ENCODE peak calls at places on chromosomes 12 and 14, in seven cellular contexts. V is activated T-cell treated with anti-CD3 and anti-CD28 coated beads, Interleukin-2, amount 50 U/mL, for 72 hours; C is Jurkat, Clone E6-1; L is NCI-H226; M is GM04504; H is heart right ventricle; I is activated naive CD4-positive, alpha-beta T cell treated with anti-CD3 and anti-CD28 coated beads, Interleukin-2, amount 10 ng/mL, durations not matched to agents 7 days and 5 days. U is an unnamed sample.

GRCh38 chr14:73526036-73526984 is 10.6 kb upstream of the ACOT1 start:
- DNase-seq in V (no peak), C (no peak), L (peak), M (no peak), H (peak), I (no peak), U (no peak)

GRCh38 chr12:39352470-39352869 is 90.5 kb downstream of the KIF21A start:
- DNase-seq in V (no peak), C (no peak), L (no peak), M (no peak), H (no peak), I (no peak), U (no peak)

GRCh38 chr12:111262277-111262676 is 106.6 kb downstream of the PHETA1 start:
- DNase-seq in V (no peak), C (no peak), L (no peak), M (no peak), H (no peak), I (no peak), U (no peak)

GRCh38 chr14:82879949-82880535 is 1346.4 kb upstream of the SEL1L start:
- DNase-seq in V (no peak), C (no peak), L (no peak), M (no peak), H (no peak), I (no peak), U (no peak)

GRCh38 chr14:68634346-68634745 is 158.5 kb downstream of the ZFP36L1 start:
- DNase-seq in V (no peak), C (no peak), L (no peak), M (no peak), H (no peak), I (no peak), U (no peak)

GRCh38 chr12:72141381-72141780 is 130.8 kb upstream of the TRHDE start:
- DNase-seq in V (no peak), C (peak), L (peak), M (no peak), H (no peak), I (no peak), U (no peak)

GRCh38 chr14:97977711-97978261 is 1180.6 kb downstream of the VRK1 start:
- DNase-seq in V (peak), C (peak), L (no peak), M (no peak), H (peak), I (peak), U (peak)

GRCh38 chr12:55715169-55715764 is 579 bp upstream of the BLOC1S1 start:
- DNase-seq in V (no peak), C (no peak), L (no peak), M (no peak), H (no peak), I (no peak), U (no peak)

GRCh38 chr12:119713551-119714031 is 45.7 kb downstream of the PRKAB1 start:
- DNase-seq in V (no peak), C (no peak), L (no peak), M (no peak), H (no peak), I (no peak), U (no peak)

GRCh38 chr14:99943620-99944019 is 121.6 kb upstream of the EVL start:
- DNase-seq in V (no peak), C (no peak), L (no peak), M (no peak), H (no peak), I (no peak), U (no peak)

GRCh38 chr12:108914031-108914630 is 34.2 kb downstream of the DAO start:
- DNase-seq in V (no peak), C (no peak), L (peak), M (peak), H (no peak), I (no peak), U (no peak)

GRCh38 chr12:56941299-56942017 is 7.2 kb upstream of the SDR9C7 start:
- DNase-seq in V (no peak), C (no peak), L (peak), M (peak), H (no peak), I (no peak), U (peak)